ENCODE peak calls at places on chromosomes 3 and 15, in nine cellular contexts. F is CD8-positive, alpha-beta T cell; Q is GM12878; R is heart left ventricle; Y is astrocyte; A is cardiac muscle cell; J is upper lobe of right lung; P is aorta; N is CD8-positive, alpha-beta memory T cell. E is an unnamed sample.

GRCh38 chr3:23580337-23580736 is 225.4 kb upstream of the UBE2E1 start:
- DNase-seq in P (no peak), Q (no peak), Y (peak; percentile 60), J (no peak), A (no peak), R (no peak), F (no peak), N (no peak), E (no peak)

GRCh38 chr3:90062631-90063200 is 955.3 kb downstream of the EPHA3 start:
- DNase-seq in N (no peak), Y (no peak), F (no peak), J (no peak), R (no peak), P (no peak), Q (no peak), A (no peak), E (no peak)

GRCh38 chr15:57892181-57892580 is 173.3 kb downstream of the ALDH1A2 start:
- DNase-seq in P (no peak), J (no peak), F (no peak), A (no peak), R (no peak), Y (no peak), N (no peak), Q (no peak), E (no peak)

GRCh38 chr3:29972594-29972993 is 633.8 kb upstream of the TGFBR2 start:
- DNase-seq in Y (peak; percentile 87), J (no peak), Q (no peak), A (no peak), F (no peak), R (no peak), P (no peak), N (no peak), E (no peak)

GRCh38 chr3:194328080-194328571 is 23.0 kb downstream of the CPN2 start:
- DNase-seq in A (no peak), P (no peak), Q (no peak), R (no peak), F (no peak), N (peak; percentile 31), J (no peak), Y (peak; percentile 81), E (peak; percentile 45)

GRCh38 chr3:143185401-143185800 is 65.8 kb downstream of the CHST2 start:
- DNase-seq in N (no peak), Q (no peak), P (no peak), R (no peak), Y (no peak), A (no peak), J (no peak), F (no peak), E (no peak)

GRCh38 chr3:134348524-134348923 is 25.7 kb downstream of the AMOTL2 start:
- DNase-seq in Q (no peak), A (no peak), R (no peak), N (no peak), Y (peak; percentile 67), P (peak; percentile 89), F (no peak), J (peak; percentile 64), E (no peak)

GRCh38 chr15:75024102-75024636 is 779 bp downstream of the PPCDC start:
- DNase-seq in N (no peak), Q (no peak), R (no peak), A (peak; percentile 17), Y (peak; percentile 27), F (no peak), J (no peak), P (no peak), E (no peak)

GRCh38 chr3:169777822-169778221 is 4.6 kb downstream of the MYNN start:
- DNase-seq in R (no peak), N (no peak), P (no peak), A (no peak), J (no peak), F (no peak), Y (no peak), Q (no peak), E (no peak)

GRCh38 chr3:48428863-48429415 is 947 bp downstream of the PLXNB1 start:
- DNase-seq in P (peak; percentile 86), Q (no peak), F (no peak), J (peak; percentile 76), N (no peak), Y (no peak), A (peak; percentile 67), R (peak; percentile 58), E (no peak)

GRCh38 chr3:38459499-38460048 is 5.9 kb downstream of the ACVR2B start:
- DNase-seq in Y (no peak), A (no peak), R (no peak), N (no peak), J (no peak), F (no peak), P (no peak), Q (no peak), E (no peak)

GRCh38 chr3:157160652-157161480 is 919 bp upstream of the CCNL1 start:
- DNase-seq in F (peak; percentile 29), N (peak; percentile 52), J (peak; percentile 92), Y (peak; percentile 92), R (peak; percentile 89), A (peak; percentile 78), P (peak; percentile 94), Q (no peak), E (peak; percentile 78)

GRCh38 chr3:101936419-101937331 is 87.4 kb downstream of the NFKBIZ start:
- DNase-seq in Y (peak; percentile 91), N (no peak), P (no peak), A (no peak), Q (peak; percentile 95), F (no peak), R (no peak), J (no peak), E (peak; percentile 52)

GRCh38 chr3:30689202-30689641 is 82.8 kb downstream of the TGFBR2 start:
- DNase-seq in F (no peak), A (no peak), Q (no peak), J (no peak), N (no peak), Y (peak; percentile 57), R (peak; percentile 50), P (no peak), E (no peak)

GRCh38 chr3:61371123-61371522 is 119.9 kb upstream of the FHIT start:
- DNase-seq in R (no peak), Y (no peak), P (no peak), A (peak; percentile 46), F (no peak), Q (no peak), N (no peak), J (no peak), E (no peak)

GRCh38 chr15:73021139-73021621 is 31.1 kb upstream of the NEO1 start:
- DNase-seq in Y (no peak), Q (no peak), A (peak; percentile 46), F (no peak), P (no peak), R (no peak), N (no peak), J (no peak), E (no peak)

GRCh38 chr15:70358871-70359647 is 261.3 kb upstream of the TLE3 start:
- DNase-seq in A (no peak), Y (no peak), P (peak; percentile 51), Q (no peak), N (no peak), F (no peak), J (peak; percentile 53), R (no peak), E (no peak)

GRCh38 chr15:98330692-98331435 is 317.5 kb upstream of the IGF1R start:
- DNase-seq in Y (no peak), N (no peak), R (no peak), P (no peak), F (no peak), A (no peak), Q (no peak), J (no peak), E (no peak)

GRCh38 chr15:67092726-67093125 is 27.3 kb downstream of the SMAD3 start:
- DNase-seq in J (no peak), Q (no peak), F (no peak), R (no peak), N (no peak), Y (no peak), A (no peak), P (no peak), E (no peak)
- H3K4me1 ChIP-seq in J (peaks cover 56% of the 10 kb centered on the region), Q (peaks cover 80% of the 10 kb centered on the region), F (peaks cover 31% of the 10 kb centered on the region), R (peaks cover 69% of the 10 kb centered on the region), N (peaks cover 84% of the 10 kb centered on the region), Y (peaks cover 64% of the 10 kb centered on the region), A (peaks cover 58% of the 10 kb centered on the region), P (peaks cover 3% of the 10 kb centered on the region), E (peaks cover 100% of the 10 kb centered on the region)

GRCh38 chr3:127734754-127735473 is 62.2 kb downstream of the ABTB1 start:
- DNase-seq in N (no peak), F (no peak), J (no peak), P (no peak), Y (peak; percentile 99), R (peak; percentile 46), Q (no peak), A (no peak), E (no peak)

GRCh38 chr3:127732879-127733350 is 60.2 kb downstream of the ABTB1 start:
- DNase-seq in N (no peak), A (no peak), Y (peak; percentile 29), P (no peak), Q (no peak), R (no peak), J (no peak), F (no peak), E (no peak)

GRCh38 chr3:127734181-127734720 is 61.5 kb downstream of the ABTB1 start:
- DNase-seq in N (no peak), Y (no peak), P (no peak), R (no peak), F (no peak), A (no peak), Q (no peak), J (no peak), E (no peak)

GRCh38 chr3:127732303-127732702 is 59.6 kb downstream of the ABTB1 start:
- DNase-seq in R (no peak), J (no peak), F (no peak), Q (no peak), P (no peak), N (no peak), Y (no peak), A (no peak), E (no peak)

GRCh38 chr3:127733781-127734180 is 61.0 kb downstream of the ABTB1 start:
- DNase-seq in J (no peak), A (no peak), P (no peak), Q (no peak), N (no peak), F (no peak), R (no peak), Y (no peak), E (no peak)
- H3K4me1 ChIP-seq in J (peaks cover 47% of the 10 kb centered on the region), A (peaks cover 13% of the 10 kb centered on the region), P (peaks cover 5% of the 10 kb centered on the region), Q (peaks cover 44% of the 10 kb centered on the region), N (no peaks in the 10 kb centered on the region), F (no peaks in the 10 kb centered on the region), R (peaks cover 98% of the 10 kb centered on the region), Y (peaks cover 41% of the 10 kb centered on the region), E (peaks cover 4% of the 10 kb centered on the region)

GRCh38 chr3:129628169-129628522 is 21.7 kb upstream of the PLXND1 start:
- DNase-seq in F (no peak), N (no peak), Y (no peak), J (no peak), A (no peak), Q (no peak), R (no peak), P (no peak), E (no peak)
- H3K4me1 ChIP-seq in F (peaks cover 13% of the 10 kb centered on the region), N (peaks cover 13% of the 10 kb centered on the region), Y (peaks cover 35% of the 10 kb centered on the region), J (peaks cover 46% of the 10 kb centered on the region), A (peaks cover 8% of the 10 kb centered on the region), Q (no peaks in the 10 kb centered on the region), R (peaks cover 54% of the 10 kb centered on the region), P (no peaks in the 10 kb centered on the region), E (peaks cover 10% of the 10 kb centered on the region)

DNA sequence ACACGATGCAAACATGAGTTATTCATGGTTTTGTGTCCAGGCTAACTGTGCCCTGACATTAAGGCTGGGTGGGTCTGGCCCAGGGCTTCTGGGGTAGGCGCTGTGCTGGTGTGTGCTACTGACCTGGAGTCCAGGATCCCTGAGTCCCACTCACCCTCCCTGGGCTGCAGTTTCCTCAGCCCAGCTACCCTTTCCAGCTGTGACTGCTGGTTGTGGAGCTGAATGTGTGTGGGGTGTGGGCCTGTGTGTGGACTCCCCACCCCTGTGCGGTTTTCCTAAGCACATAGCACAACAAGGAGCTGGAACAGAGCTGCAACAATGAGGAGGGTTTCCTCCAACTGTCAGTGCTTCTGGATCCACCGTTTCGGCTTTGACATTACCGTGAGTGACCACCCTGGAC is 38.0 kb downstream of the SMAD3 start:
- DNase-seq in Q (no peak), N (no peak), P (peak; percentile 23), Y (no peak), R (no peak), J (no peak), F (no peak), A (no peak), E (no peak)
- H3K4me1 ChIP-seq in Q (peaks cover 75% of the 10 kb centered on the region), N (peaks cover 97% of the 10 kb centered on the region), P (peaks cover 9% of the 10 kb centered on the region), Y (peaks cover 67% of the 10 kb centered on the region), R (peaks cover 84% of the 10 kb centered on the region), J (peaks cover 76% of the 10 kb centered on the region), F (peaks cover 81% of the 10 kb centered on the region), A (peaks cover 34% of the 10 kb centered on the region), E (peaks cover 98% of the 10 kb centered on the region)

E was measured in CD4-positive, alpha-beta memory T cell.